ENCODE peak calls at places on chromosomes 3 and 15, in seven cellular contexts. One of them, this sample, is unnamed.

GRCh38 chr3:49183873-49184272 is 12.5 kb downstream of the KLHDC8B start:
- DNase-seq in neural crest cell: no peak
- DNase-seq in left ventricle myocardium inferior: no peak
- DNase-seq in neural progenitor cell: no peak
- DNase-seq in RWPE1: no peak
- DNase-seq in GM10248: no peak
- DNase-seq in AG09319: no peak
- DNase-seq in this sample: no peak

GRCh38 chr3:4827767-4828166 is 151.5 kb upstream of the BHLHE40 start:
- DNase-seq in neural crest cell: no peak
- DNase-seq in left ventricle myocardium inferior: no peak
- DNase-seq in neural progenitor cell: no peak
- DNase-seq in RWPE1: no peak
- DNase-seq in GM10248: no peak
- DNase-seq in AG09319: no peak
- DNase-seq in this sample: no peak

GRCh38 chr3:69763976-69764851 is 24.9 kb downstream of the MITF start:
- DNase-seq in neural crest cell: no peak
- DNase-seq in left ventricle myocardium inferior: no peak
- DNase-seq in neural progenitor cell: no peak
- DNase-seq in RWPE1: no peak
- DNase-seq in GM10248: peak; percentile 16
- DNase-seq in AG09319: no peak
- DNase-seq in this sample: no peak

GRCh38 chr3:142896201-142896755 is 7.4 kb upstream of the PCOLCE2 start:
- DNase-seq in neural crest cell: no peak
- DNase-seq in left ventricle myocardium inferior: no peak
- DNase-seq in neural progenitor cell: no peak
- DNase-seq in RWPE1: peak; percentile 64
- DNase-seq in GM10248: no peak
- DNase-seq in AG09319: no peak
- DNase-seq in this sample: no peak

GRCh38 chr3:185915642-185916041 is 22.2 kb downstream of the TRA2B start:
- DNase-seq in neural crest cell: no peak
- DNase-seq in left ventricle myocardium inferior: no peak
- DNase-seq in neural progenitor cell: no peak
- DNase-seq in RWPE1: no peak
- DNase-seq in GM10248: no peak
- DNase-seq in AG09319: no peak
- DNase-seq in this sample: no peak

GRCh38 chr3:85977615-85978338 is 1013.2 kb downstream of the VGLL3 start:
- DNase-seq in neural crest cell: no peak
- DNase-seq in left ventricle myocardium inferior: no peak
- DNase-seq in neural progenitor cell: no peak
- DNase-seq in RWPE1: no peak
- DNase-seq in GM10248: no peak
- DNase-seq in AG09319: no peak
- DNase-seq in this sample: no peak

GRCh38 chr3:129604942-129605592 is 1.4 kb downstream of the PLXND1 start:
- DNase-seq in neural crest cell: peak; percentile 47
- DNase-seq in left ventricle myocardium inferior: no peak
- DNase-seq in neural progenitor cell: peak; percentile 90
- DNase-seq in RWPE1: no peak
- DNase-seq in GM10248: no peak
- DNase-seq in AG09319: no peak
- DNase-seq in this sample: no peak

GRCh38 chr3:61943975-61944374 is 382.6 kb downstream of the PTPRG start:
- DNase-seq in neural crest cell: no peak
- DNase-seq in left ventricle myocardium inferior: no peak
- DNase-seq in neural progenitor cell: no peak
- DNase-seq in RWPE1: no peak
- DNase-seq in GM10248: no peak
- DNase-seq in AG09319: no peak
- DNase-seq in this sample: no peak

GRCh38 chr3:59908280-59908679 is 858.5 kb upstream of the CFAP20DC start:
- DNase-seq in neural crest cell: no peak
- DNase-seq in left ventricle myocardium inferior: no peak
- DNase-seq in neural progenitor cell: peak; percentile 70
- DNase-seq in RWPE1: no peak
- DNase-seq in GM10248: no peak
- DNase-seq in AG09319: no peak
- DNase-seq in this sample: no peak

GRCh38 chr3:36800533-36801116 is 36.3 kb upstream of the DCLK3 start:
- DNase-seq in neural crest cell: no peak
- DNase-seq in left ventricle myocardium inferior: no peak
- DNase-seq in neural progenitor cell: no peak
- DNase-seq in RWPE1: no peak
- DNase-seq in GM10248: no peak
- DNase-seq in AG09319: no peak
- DNase-seq in this sample: no peak

GRCh38 chr15:67051088-67051659 is 14.2 kb upstream of the SMAD3 start:
- DNase-seq in neural crest cell: no peak
- DNase-seq in left ventricle myocardium inferior: no peak
- DNase-seq in neural progenitor cell: no peak
- DNase-seq in RWPE1: no peak
- DNase-seq in GM10248: no peak
- DNase-seq in AG09319: no peak
- DNase-seq in this sample: no peak

GRCh38 chr15:67050522-67051087 is 14.8 kb upstream of the SMAD3 start:
- DNase-seq in neural crest cell: no peak
- DNase-seq in left ventricle myocardium inferior: no peak
- DNase-seq in neural progenitor cell: no peak
- DNase-seq in RWPE1: no peak
- DNase-seq in GM10248: no peak
- DNase-seq in AG09319: no peak
- DNase-seq in this sample: no peak

GRCh38 chr15:67059127-67059553 is 6.3 kb upstream of the SMAD3 start:
- DNase-seq in neural crest cell: no peak
- DNase-seq in left ventricle myocardium inferior: no peak
- DNase-seq in neural progenitor cell: no peak
- DNase-seq in RWPE1: no peak
- DNase-seq in GM10248: no peak
- DNase-seq in AG09319: no peak
- DNase-seq in this sample: no peak

GRCh38 chr15:67050062-67050461 is 15.3 kb upstream of the SMAD3 start:
- DNase-seq in neural crest cell: no peak
- DNase-seq in left ventricle myocardium inferior: no peak
- DNase-seq in neural progenitor cell: no peak
- DNase-seq in RWPE1: no peak
- DNase-seq in GM10248: no peak
- DNase-seq in AG09319: no peak
- DNase-seq in this sample: no peak

GRCh38 chr15:67054676-67055075 is 10.7 kb upstream of the SMAD3 start:
- DNase-seq in neural crest cell: no peak
- DNase-seq in left ventricle myocardium inferior: no peak
- DNase-seq in neural progenitor cell: no peak
- DNase-seq in RWPE1: no peak
- DNase-seq in GM10248: no peak
- DNase-seq in AG09319: no peak
- DNase-seq in this sample: no peak
- TF ChIP-seq CTCF in neural crest cell: no peak
- TF ChIP-seq CTCF in left ventricle myocardium inferior: no peak
- TF ChIP-seq CTCF in neural progenitor cell: no peak
- TF ChIP-seq CTCF in RWPE1: no peak
- TF ChIP-seq CTCF in GM10248: no peak
- TF ChIP-seq CTCF in AG09319: no peak
- TF ChIP-seq CTCF in this sample: no peak

GRCh38 chr15:94375997-94376396 is 144.6 kb downstream of the MCTP2 start:
- DNase-seq in neural crest cell: no peak
- DNase-seq in left ventricle myocardium inferior: no peak
- DNase-seq in neural progenitor cell: peak; percentile 34
- DNase-seq in RWPE1: no peak
- DNase-seq in GM10248: no peak
- DNase-seq in AG09319: no peak
- DNase-seq in this sample: no peak
- TF ChIP-seq CTCF in neural crest cell: no peak
- TF ChIP-seq CTCF in left ventricle myocardium inferior: peak; percentile 43
- TF ChIP-seq CTCF in neural progenitor cell: peak; percentile 50
- TF ChIP-seq CTCF in RWPE1: no peak
- TF ChIP-seq CTCF in GM10248: no peak
- TF ChIP-seq CTCF in AG09319: no peak
- TF ChIP-seq CTCF in this sample: no peak

GRCh38 chr3:108620250-108620649 is 30.7 kb downstream of the DZIP3 start:
- DNase-seq in neural crest cell: no peak
- DNase-seq in left ventricle myocardium inferior: no peak
- DNase-seq in neural progenitor cell: no peak
- DNase-seq in RWPE1: no peak
- DNase-seq in GM10248: no peak
- DNase-seq in AG09319: no peak
- DNase-seq in this sample: no peak
- TF ChIP-seq CTCF in neural crest cell: no peak
- TF ChIP-seq CTCF in left ventricle myocardium inferior: no peak
- TF ChIP-seq CTCF in neural progenitor cell: no peak
- TF ChIP-seq CTCF in RWPE1: no peak
- TF ChIP-seq CTCF in GM10248: no peak
- TF ChIP-seq CTCF in AG09319: no peak
- TF ChIP-seq CTCF in this sample: no peak

GRCh38 chr15:76470691-76471090 is 134.1 kb downstream of the ISL2 start:
- DNase-seq in neural crest cell: no peak
- DNase-seq in left ventricle myocardium inferior: no peak
- DNase-seq in neural progenitor cell: no peak
- DNase-seq in RWPE1: no peak
- DNase-seq in GM10248: no peak
- DNase-seq in AG09319: no peak
- DNase-seq in this sample: no peak

GRCh38 chr15:76467136-76467535 is 130.6 kb downstream of the ISL2 start:
- DNase-seq in neural crest cell: no peak
- DNase-seq in left ventricle myocardium inferior: no peak
- DNase-seq in neural progenitor cell: no peak
- DNase-seq in RWPE1: no peak
- DNase-seq in GM10248: no peak
- DNase-seq in AG09319: no peak
- DNase-seq in this sample: no peak

GRCh38 chr15:76465728-76466127 is 129.2 kb downstream of the ISL2 start:
- DNase-seq in neural crest cell: no peak
- DNase-seq in left ventricle myocardium inferior: no peak
- DNase-seq in neural progenitor cell: no peak
- DNase-seq in RWPE1: no peak
- DNase-seq in GM10248: no peak
- DNase-seq in AG09319: no peak
- DNase-seq in this sample: no peak

GRCh38 chr15:76468722-76469121 is 132.1 kb downstream of the ISL2 start:
- DNase-seq in neural crest cell: no peak
- DNase-seq in left ventricle myocardium inferior: no peak
- DNase-seq in neural progenitor cell: no peak
- DNase-seq in RWPE1: no peak
- DNase-seq in GM10248: no peak
- DNase-seq in AG09319: no peak
- DNase-seq in this sample: no peak
- TF ChIP-seq CTCF in neural crest cell: no peak
- TF ChIP-seq CTCF in left ventricle myocardium inferior: no peak
- TF ChIP-seq CTCF in neural progenitor cell: no peak
- TF ChIP-seq CTCF in RWPE1: no peak
- TF ChIP-seq CTCF in GM10248: no peak
- TF ChIP-seq CTCF in AG09319: no peak
- TF ChIP-seq CTCF in this sample: no peak

DNA sequence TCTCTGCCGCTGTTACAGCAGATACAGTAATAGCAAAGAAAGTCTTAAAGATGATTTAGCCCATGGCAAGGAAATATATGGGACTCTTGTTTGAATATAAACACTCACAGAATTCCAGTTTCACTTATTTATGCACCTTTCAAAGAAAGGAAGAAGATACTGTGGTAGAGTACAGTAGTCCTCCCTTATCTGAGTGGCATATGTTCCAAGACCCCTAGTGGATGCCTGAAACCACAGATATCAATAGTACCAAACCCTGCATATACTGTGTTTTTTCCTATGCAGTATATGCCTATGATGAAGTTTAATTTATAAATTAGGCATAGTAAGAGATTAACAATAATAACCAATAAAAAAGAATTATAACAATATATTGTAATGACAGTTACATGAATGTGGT is 8.2 kb downstream of the MAP2K1 start:
- DNase-seq in neural crest cell: no peak
- DNase-seq in left ventricle myocardium inferior: no peak
- DNase-seq in neural progenitor cell: no peak
- DNase-seq in RWPE1: no peak
- DNase-seq in GM10248: no peak
- DNase-seq in AG09319: no peak
- DNase-seq in this sample: no peak
- TF ChIP-seq CTCF in neural crest cell: peak; percentile 11
- TF ChIP-seq CTCF in left ventricle myocardium inferior: no peak
- TF ChIP-seq CTCF in neural progenitor cell: no peak
- TF ChIP-seq CTCF in RWPE1: no peak
- TF ChIP-seq CTCF in GM10248: no peak
- TF ChIP-seq CTCF in AG09319: no peak
- TF ChIP-seq CTCF in this sample: no peak

DNA sequence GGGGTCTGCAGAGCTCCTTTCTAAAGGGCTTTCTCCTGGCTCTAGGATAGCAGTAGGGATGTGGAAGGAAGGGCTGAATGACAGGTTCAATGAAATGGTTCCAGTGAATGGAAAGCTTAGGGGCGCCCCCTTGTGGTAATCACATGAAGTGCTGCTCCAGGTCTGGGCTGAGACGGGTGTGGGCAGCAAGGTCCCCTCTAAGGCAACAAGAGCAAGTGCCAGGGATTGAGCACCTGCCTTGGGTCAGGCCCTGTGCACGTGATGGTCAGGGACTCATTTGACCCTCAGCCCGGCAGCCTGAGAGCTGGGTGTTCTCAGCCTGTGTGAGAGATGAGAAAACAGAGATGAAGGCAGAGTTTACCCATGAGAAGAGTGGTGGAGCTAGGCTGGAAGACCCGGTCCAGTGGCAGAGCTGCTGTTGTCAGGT is 12.1 kb upstream of the CX3CR1 start:
- DNase-seq in neural crest cell: peak; percentile 83
- DNase-seq in left ventricle myocardium inferior: peak; percentile 67
- DNase-seq in neural progenitor cell: peak; percentile 70
- DNase-seq in RWPE1: peak; percentile 50
- DNase-seq in GM10248: peak; percentile 69
- DNase-seq in AG09319: no peak
- DNase-seq in this sample: peak; percentile 72
- TF ChIP-seq CTCF in neural crest cell: peak; percentile 89
- TF ChIP-seq CTCF in left ventricle myocardium inferior: peak; percentile 99
- TF ChIP-seq CTCF in neural progenitor cell: peak; percentile 90
- TF ChIP-seq CTCF in RWPE1: peak; percentile 92
- TF ChIP-seq CTCF in GM10248: peak; percentile 86
- TF ChIP-seq CTCF in AG09319: peak; percentile 92
- TF ChIP-seq CTCF in this sample: no peak

DNA sequence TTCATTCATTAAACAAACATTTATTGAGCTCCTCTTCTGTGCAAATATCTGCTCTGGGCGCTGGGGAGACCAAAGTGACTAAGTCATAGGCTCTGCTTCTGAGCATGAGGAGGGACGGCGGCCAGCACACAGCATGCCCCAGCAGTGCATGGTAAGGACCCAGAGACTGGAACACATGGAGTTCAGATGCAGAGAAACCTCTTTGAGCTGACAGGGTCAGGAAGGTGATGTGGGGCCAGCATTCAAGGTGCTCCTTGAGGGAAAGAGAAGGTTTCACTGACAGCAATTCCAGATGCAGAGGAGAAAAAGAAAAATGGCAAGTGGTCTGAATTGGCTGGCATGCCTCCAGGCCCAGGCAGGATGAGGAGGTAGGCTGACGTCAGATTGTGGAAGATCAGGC is 234.5 kb downstream of the UACA start:
- DNase-seq in neural crest cell: no peak
- DNase-seq in left ventricle myocardium inferior: no peak
- DNase-seq in neural progenitor cell: no peak
- DNase-seq in RWPE1: no peak
- DNase-seq in GM10248: no peak
- DNase-seq in AG09319: no peak
- DNase-seq in this sample: no peak
- TF ChIP-seq CTCF in neural crest cell: no peak
- TF ChIP-seq CTCF in left ventricle myocardium inferior: no peak
- TF ChIP-seq CTCF in neural progenitor cell: no peak
- TF ChIP-seq CTCF in RWPE1: no peak
- TF ChIP-seq CTCF in GM10248: no peak
- TF ChIP-seq CTCF in AG09319: no peak
- TF ChIP-seq CTCF in this sample: no peak

This sample was measured in omental fat pad.